ENCODE peak calls at places on chromosomes 3 and 15, in six cellular contexts. N is adrenal gland, D is ovary, R is endothelial cell of umbilical vein, J is right lobe of liver, P is breast epithelium. O is an unnamed sample. For H3K4me1, the result is how much of the 10 kb centered on the place peaks cover.

GRCh38 chr3:132641837-132642538 is 17.6 kb downstream of the ACAD11 start:
- DNase-seq in R (peak), J (no peak), P (no peak), D (no peak), N (no peak), O (no peak)

GRCh38 chr15:40137011-40137906 is 23.6 kb upstream of the BUB1B start:
- DNase-seq in J (no peak), P (no peak), N (no peak), R (no peak), D (no peak), O (no peak)

GRCh38 chr15:100291106-100291505 is 50.7 kb downstream of the ADAMTS17 start:
- DNase-seq in D (no peak), N (no peak), J (no peak), P (no peak), R (no peak), O (no peak)

GRCh38 chr3:77254967-77255831 is 215.3 kb downstream of the ROBO2 start:
- DNase-seq in J (peak), P (no peak), D (no peak), N (peak), R (peak), O (no peak)

GRCh38 chr3:125684199-125684598 is 88.9 kb upstream of the OSBPL11 start:
- DNase-seq in J (no peak), D (no peak), P (no peak), N (no peak), R (peak), O (no peak)

GRCh38 chr3:108780235-108780634 is 23.0 kb upstream of the RETNLB start:
- DNase-seq in N (no peak), P (no peak), J (no peak), R (no peak), D (no peak), O (peak)

GRCh38 chr15:33738941-33739664 is 229.2 kb upstream of the CHRM5 start:
- DNase-seq in D (no peak), J (no peak), P (no peak), N (no peak), R (no peak), O (no peak)

GRCh38 chr15:101490408-101490891 is 943 bp upstream of the PCSK6 start:
- DNase-seq in P (no peak), J (no peak), N (no peak), R (no peak), D (no peak), O (no peak)

GRCh38 chr3:31102196-31102879 is 207.9 kb upstream of the GADL1 start:
- DNase-seq in P (no peak), J (no peak), R (no peak), N (no peak), D (no peak), O (no peak)

GRCh38 chr3:5053021-5053831 is 68.9 kb upstream of the ARL8B start:
- DNase-seq in D (peak), N (peak), R (no peak), P (no peak), J (peak), O (no peak)

GRCh38 chr3:148736086-148736485 is 38.4 kb downstream of the AGTR1 start:
- DNase-seq in D (no peak), N (no peak), J (no peak), R (no peak), P (no peak), O (no peak)

GRCh38 chr3:194688207-194688711 is 2.6 kb downstream of the FAM43A start:
- DNase-seq in N (peak), R (peak), J (no peak), D (peak), P (peak), O (peak)

GRCh38 chr3:89964347-89964746 is 856.9 kb downstream of the EPHA3 start:
- DNase-seq in R (no peak), N (no peak), D (no peak), P (no peak), J (no peak), O (no peak)

GRCh38 chr3:104885214-104885814 is 481.4 kb upstream of the ALCAM start:
- DNase-seq in P (no peak), J (no peak), N (no peak), R (no peak), D (no peak), O (no peak)

DNA sequence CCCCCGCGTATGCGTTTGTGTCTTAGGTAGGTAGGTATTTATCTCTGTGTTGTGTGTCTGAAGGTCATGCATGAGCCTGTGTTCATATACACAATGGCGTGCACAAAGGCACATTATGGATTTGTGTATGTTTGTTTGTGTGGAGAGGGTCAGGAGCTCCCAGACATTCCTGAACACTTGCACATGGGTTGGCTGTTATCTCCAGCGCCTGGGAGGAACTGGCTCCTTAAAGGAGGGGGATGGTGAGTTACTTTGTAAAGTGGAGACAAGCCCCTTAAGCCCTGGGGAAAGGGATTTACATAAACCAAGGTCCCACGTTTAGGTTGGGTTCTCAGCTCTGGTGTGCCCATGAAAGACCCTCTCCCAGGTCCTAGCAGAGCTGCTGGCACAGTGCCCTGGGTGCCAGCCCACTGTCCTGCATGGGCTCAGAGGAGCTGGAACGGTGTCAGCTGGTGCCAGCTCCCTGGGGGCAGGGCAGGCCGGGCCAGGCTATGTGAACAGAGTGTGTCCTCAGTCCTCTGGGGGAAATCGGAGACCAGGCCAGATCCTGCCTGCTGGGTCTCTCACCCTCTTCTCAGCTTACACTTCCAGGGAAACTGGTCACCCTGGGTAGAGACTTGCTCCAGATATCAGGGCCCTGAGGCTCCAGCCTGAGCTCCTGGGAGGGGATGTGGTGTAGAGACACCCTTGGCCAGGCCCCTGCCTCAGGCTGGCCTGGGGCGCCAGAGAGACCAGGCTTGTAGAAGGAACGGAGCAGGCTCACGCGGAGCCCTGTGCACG is 25.1 kb downstream of the SNX33 start:
- DNase-seq in P (no peak), D (peak), R (peak), N (no peak), J (no peak), O (no peak)
- H3K4me1 ChIP-seq in P (under half), D (under half), R (under half), N (under half), J (under half), O (under half)

DNA sequence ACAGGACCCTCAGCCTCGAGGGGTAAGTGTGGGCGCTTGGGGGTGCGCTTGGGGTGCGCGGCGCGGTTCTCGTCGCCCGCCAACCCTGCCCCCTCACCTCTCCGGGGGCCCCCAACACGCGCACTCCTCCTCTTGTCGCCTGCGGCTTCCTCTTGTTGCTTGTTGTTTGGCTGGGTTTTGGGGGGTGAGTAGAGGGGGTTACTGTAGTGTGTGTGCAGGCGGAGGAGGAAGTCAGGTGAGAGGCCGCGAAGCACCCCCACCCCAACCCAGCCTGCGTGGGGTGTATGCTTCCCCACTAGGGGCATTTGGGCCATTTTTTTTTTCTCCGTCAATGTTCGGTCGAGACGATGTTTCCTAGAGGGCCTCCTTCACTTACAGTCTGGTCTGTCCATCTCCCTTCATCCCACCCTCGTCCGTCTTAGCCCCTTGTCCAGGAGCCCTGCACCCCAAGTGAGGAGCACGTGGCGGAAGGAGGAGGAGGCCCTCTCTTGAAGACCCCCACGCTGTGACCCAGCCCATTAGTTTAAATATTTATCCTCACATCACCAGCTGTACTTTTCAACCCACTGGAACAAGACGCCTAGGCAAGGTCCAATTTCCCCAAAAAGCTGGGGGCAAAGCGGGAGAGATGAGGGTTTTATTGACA is 20.4 kb upstream of the SATB1 start:
- DNase-seq in D (no peak), N (peak), J (no peak), P (no peak), R (no peak), O (peak)
- TF ChIP-seq POLR2A in D (no peak), N (no peak), J (no peak), P (no peak), R (no peak), O (no peak)

DNA sequence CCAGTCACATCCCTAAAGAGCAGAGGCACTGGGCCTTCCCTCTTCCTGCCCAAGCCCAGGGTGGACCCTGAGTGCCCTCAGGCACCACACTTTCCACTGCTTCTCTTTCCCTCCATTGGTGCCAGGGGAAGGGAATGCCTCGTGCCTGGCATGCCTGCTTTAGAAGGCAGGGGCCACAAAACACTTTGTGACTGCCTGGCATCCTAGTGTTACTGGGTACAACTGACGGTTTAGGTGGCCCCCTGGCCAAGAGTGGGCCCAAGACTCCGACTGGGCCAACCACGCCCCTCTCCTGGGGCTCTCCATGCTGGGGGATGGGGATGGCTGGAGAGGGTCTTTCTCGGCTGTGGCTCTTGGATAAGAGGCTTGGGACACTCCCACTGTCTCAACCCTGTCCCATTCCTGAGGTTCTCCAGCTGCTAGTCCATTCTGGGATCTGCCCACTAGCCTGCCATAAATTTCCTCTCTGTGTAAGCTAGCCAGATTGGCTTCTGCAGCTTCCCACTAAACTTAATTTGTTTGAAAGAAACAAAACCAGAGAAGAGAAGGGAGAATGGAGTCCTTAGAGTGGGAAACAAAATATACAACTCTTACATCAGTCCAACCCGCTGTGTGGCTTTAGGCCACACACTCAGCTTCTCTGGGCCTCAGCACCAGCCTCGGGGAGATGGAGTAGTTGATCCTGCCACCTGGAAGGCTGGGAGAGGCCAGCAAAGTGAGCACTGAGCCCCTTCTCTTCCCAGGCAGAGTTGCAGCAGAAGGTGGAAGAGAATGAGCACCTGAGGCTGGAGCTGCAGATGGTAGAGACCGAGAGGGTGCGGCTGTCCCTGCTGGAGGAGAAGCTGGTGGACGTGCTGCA is 24.1 kb upstream of the GP9 start:
- DNase-seq in P (no peak), N (no peak), R (no peak), J (no peak), D (no peak), O (no peak)
- H3K4me1 ChIP-seq in P (under half), N (under half), R (under half), J (under half), D (under half), O (under half)

GRCh38 chr3:39407773-39408492 is 1.4 kb downstream of the RPSA start:
- DNase-seq in D (no peak), N (no peak), P (no peak), J (no peak), R (no peak), O (no peak)

GRCh38 chr3:39410893-39411292 is 4.4 kb downstream of the RPSA start:
- DNase-seq in R (no peak), J (no peak), N (no peak), D (no peak), P (no peak), O (no peak)

GRCh38 chr3:39408493-39409372 is 2.2 kb downstream of the RPSA start:
- DNase-seq in D (no peak), R (no peak), J (no peak), P (no peak), N (no peak), O (no peak)

GRCh38 chr3:39407259-39407629 is 724 bp downstream of the RPSA start:
- DNase-seq in D (no peak), J (no peak), R (peak), P (no peak), N (no peak), O (no peak)

GRCh38 chr3:39409514-39410136 is 3.1 kb downstream of the RPSA start:
- DNase-seq in J (no peak), N (no peak), D (no peak), P (no peak), R (no peak), O (no peak)
- TF ChIP-seq POLR2A in J (no peak), N (no peak), D (no peak), P (no peak), R (no peak), O (no peak)

DNA sequence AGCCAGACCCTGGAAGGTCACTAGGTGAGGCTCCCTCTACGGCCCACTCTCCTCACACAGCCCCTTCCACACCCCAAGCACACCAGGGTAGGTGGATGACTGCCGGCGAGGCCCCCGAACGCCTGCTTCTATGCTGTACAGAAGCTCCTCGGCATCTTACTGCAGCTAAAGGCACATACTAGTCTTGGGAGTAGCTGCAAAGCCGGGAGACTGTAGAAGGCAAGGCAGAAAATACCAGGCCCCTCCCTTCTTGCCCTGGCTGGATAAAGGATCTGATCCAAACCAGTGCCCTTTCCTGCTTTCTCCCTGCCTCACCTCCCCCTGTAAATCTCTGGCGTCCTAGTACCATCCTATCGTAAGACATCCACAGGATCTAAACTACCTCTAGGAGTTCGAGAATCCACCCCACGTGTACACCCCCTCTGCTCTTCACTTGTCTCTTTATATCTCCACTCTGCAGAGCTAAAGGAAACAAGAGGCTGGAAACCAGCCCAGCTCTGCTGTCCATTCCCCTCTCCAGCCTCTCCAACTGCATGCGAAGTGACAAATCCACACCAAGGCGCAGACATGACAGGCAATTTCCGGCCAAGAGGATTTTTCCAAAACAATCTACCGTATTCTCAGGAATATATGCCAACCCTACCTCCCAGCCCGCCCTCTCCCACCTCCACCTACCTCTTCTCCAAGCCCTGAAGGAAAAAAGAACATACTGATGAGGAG is 11.8 kb downstream of the TNK2 start:
- DNase-seq in R (peak), J (peak), P (peak), N (peak), D (peak), O (no peak)
- H3K4me1 ChIP-seq in R (under half), J (under half), P (under half), N (under half), D (under half), O (under half)

GRCh38 chr15:70853270-70853854 is 595 bp downstream of the LARP6 start:
- DNase-seq in J (no peak), D (peak), R (peak), P (peak), N (peak), O (no peak)
- TF ChIP-seq POLR2A in J (no peak), D (no peak), R (no peak), P (no peak), N (no peak), O (no peak)

O was measured in spleen.